ENCODE peak calls at places on chromosomes 1 and 21, in four cellular contexts. G is GM23338, I is K562, H is GM12878. M is an unnamed sample.
A peak's percentile ranks its signal among the peaks of the same experiment; 100 is the strongest.

GRCh38 chr1:78760858-78761257 is 111.2 kb downstream of the IFI44 start:
- DNase-seq in H (no peak), I (no peak), G (no peak), M (peak; percentile 4)

GRCh38 chr1:216310776-216311175 is 112.5 kb downstream of the USH2A start:
- DNase-seq in I (no peak), G (peak; percentile 90), H (no peak), M (peak; percentile 26)

GRCh38 chr1:64080947-64081562 is 122.4 kb upstream of the UBE2U start:
- DNase-seq in H (no peak), G (no peak), I (no peak), M (no peak)

GRCh38 chr1:44038876-44039657 is 7.8 kb upstream of the SLC6A9 start:
- DNase-seq in G (no peak), I (no peak), H (no peak), M (no peak)

GRCh38 chr1:223631367-223631977 is 34.0 kb downstream of the CAPN8 start:
- DNase-seq in H (no peak), G (no peak), I (no peak), M (peak; percentile 15)

GRCh38 chr21:34732388-34732821 is 63.6 kb downstream of the CLIC6 start:
- DNase-seq in G (no peak), I (no peak), H (no peak), M (no peak)

GRCh38 chr1:15141933-15142647 is 11.5 kb upstream of the TMEM51 start:
- DNase-seq in H (no peak), G (no peak), I (no peak), M (no peak)

GRCh38 chr1:67044631-67045270 is 9.2 kb downstream of the SLC35D1 start:
- DNase-seq in H (no peak), G (no peak), I (no peak), M (no peak)

GRCh38 chr1:65260851-65261473 is 48.4 kb upstream of the DNAJC6 start:
- DNase-seq in H (no peak), I (peak; percentile 61), G (no peak), M (peak; percentile 71)

GRCh38 chr1:202187040-202187671 is 6.4 kb upstream of the LGR6 start:
- DNase-seq in G (no peak), H (no peak), I (no peak), M (no peak)

GRCh38 chr1:200512191-200512590 is 102.4 kb upstream of the ZNF281 start:
- DNase-seq in I (no peak), G (no peak), H (no peak), M (no peak)

GRCh38 chr1:184299076-184299790 is 87.6 kb upstream of the C1orf21 start:
- DNase-seq in H (no peak), I (no peak), G (no peak), M (no peak)

GRCh38 chr1:220808501-220809186 is 21.9 kb downstream of the MTARC1 start:
- DNase-seq in G (no peak), I (no peak), H (no peak), M (no peak)

GRCh38 chr1:81936838-81937237 is 136.1 kb downstream of the ADGRL2 start:
- DNase-seq in I (no peak), G (no peak), H (no peak), M (no peak)

GRCh38 chr1:31421404-31422040 is 8.5 kb downstream of the SERINC2 start:
- DNase-seq in H (no peak), I (no peak), G (peak; percentile 81), M (no peak)

GRCh38 chr1:21586926-21587601 is 77.8 kb downstream of the ALPL start:
- DNase-seq in I (peak; percentile 81), G (peak; percentile 56), H (no peak), M (peak; percentile 91)

GRCh38 chr1:152036316-152037216 is at the start of gene S100A11:
- DNase-seq in I (peak; percentile 88), H (peak; percentile 13), G (peak; percentile 75), M (peak; percentile 84)

GRCh38 chr1:168689726-168690602 is 39.0 kb downstream of the DPT start:
- DNase-seq in I (no peak), G (no peak), H (no peak), M (peak; percentile 43)

GRCh38 chr1:205676002-205676401 is 4.3 kb downstream of the SLC45A3 start:
- DNase-seq in H (no peak), G (no peak), I (no peak), M (no peak)

GRCh38 chr1:114458208-114458777 is 52.7 kb downstream of the TRIM33 start:
- DNase-seq in G (no peak), H (no peak), I (no peak), M (no peak)

GRCh38 chr1:62037274-62037673 is 157.4 kb upstream of the L1TD1 start:
- DNase-seq in H (no peak), I (no peak), G (no peak), M (no peak)

DNA sequence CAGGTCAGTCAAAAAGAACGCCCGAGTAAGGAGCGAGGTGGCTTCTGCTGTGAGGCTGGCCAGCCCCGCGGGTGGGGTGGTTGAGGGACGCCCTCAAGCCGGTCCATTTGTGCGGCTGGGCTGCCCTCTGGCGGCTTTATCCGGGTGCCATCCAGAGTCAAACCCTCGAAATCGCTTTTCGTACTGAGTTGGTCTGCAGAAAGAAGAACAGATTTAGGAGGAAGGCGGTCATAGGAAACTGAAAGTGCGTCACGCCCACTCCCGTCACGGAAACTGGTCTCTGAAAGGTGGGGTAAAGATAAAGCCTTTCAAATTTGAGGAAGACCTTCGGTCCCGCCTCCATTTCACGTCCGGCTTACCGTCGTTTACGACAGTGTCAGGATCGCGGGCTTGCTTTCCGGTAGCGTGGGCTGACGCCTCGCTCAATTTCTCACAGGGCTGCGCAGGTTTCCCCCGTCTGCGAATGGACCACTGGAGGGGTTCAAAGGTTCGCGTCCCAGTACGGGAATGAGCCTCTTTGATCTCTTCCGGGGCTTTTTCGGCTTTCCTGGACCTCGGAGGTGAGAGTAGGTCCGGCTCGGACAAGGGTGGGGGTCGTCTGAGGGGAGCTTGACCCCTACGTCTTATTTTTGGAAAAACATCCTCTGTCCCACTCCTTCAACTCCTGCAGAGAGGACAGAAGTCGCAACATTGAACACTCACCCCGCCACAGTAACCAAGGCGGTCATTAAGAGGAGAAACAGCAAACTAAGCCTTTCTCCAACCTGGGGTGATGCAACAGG is at the start of gene HAX1:
- DNase-seq in H (peak; percentile 100), G (peak; percentile 95), I (peak; percentile 93), M (peak; percentile 93)
- TF ChIP-seq REST in H (peak; percentile 22), G (no peak), I (peak; percentile 57), M (no peak)

GRCh38 chr1:7299994-7300393 is 471.1 kb upstream of the VAMP3 start:
- DNase-seq in H (no peak), G (no peak), I (no peak), M (peak; percentile 49)
- TF ChIP-seq REST in H (no peak), G (no peak), I (no peak), M (no peak)

GRCh38 chr1:6580588-6581270 is 935 bp downstream of the ZBTB48 start:
- DNase-seq in H (no peak), G (peak; percentile 54), I (peak; percentile 58), M (no peak)

GRCh38 chr1:6581561-6582305 is 1.9 kb downstream of the ZBTB48 start:
- DNase-seq in I (peak; percentile 74), G (no peak), H (no peak), M (no peak)

GRCh38 chr1:6580119-6580587 is 359 bp downstream of the ZBTB48 start:
- DNase-seq in H (no peak), I (peak; percentile 55), G (no peak), M (no peak)

GRCh38 chr1:6584126-6585080 is 4.6 kb downstream of the ZBTB48 start:
- DNase-seq in I (no peak), H (no peak), G (peak; percentile 69), M (no peak)

GRCh38 chr1:6582370-6582769 is 2.6 kb downstream of the ZBTB48 start:
- DNase-seq in H (no peak), G (no peak), I (no peak), M (no peak)
- TF ChIP-seq REST in H (no peak), G (no peak), I (no peak), M (no peak)

DNA sequence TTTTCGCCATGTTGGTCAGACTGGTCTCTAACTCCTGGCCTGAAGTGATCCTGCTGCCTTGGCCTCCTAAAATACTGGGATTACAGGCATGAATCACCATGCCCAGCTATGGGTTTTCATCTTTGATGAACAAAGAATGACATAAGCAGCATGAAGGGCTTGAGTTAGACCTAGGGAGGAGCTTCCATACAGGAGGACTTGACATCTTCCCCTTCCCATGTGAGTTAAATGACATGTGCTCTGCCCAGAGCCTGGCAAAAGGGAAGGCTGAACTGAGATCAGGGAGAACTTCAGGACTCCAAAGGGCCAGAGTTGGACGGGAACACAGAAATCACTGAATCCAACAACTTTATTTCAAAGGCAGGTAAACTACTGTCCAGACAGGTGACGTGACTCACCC is 7.4 kb downstream of the NHLH1 start:
- DNase-seq in I (no peak), G (no peak), H (no peak), M (no peak)
- TF ChIP-seq REST in I (no peak), G (no peak), H (no peak), M (no peak)

DNA sequence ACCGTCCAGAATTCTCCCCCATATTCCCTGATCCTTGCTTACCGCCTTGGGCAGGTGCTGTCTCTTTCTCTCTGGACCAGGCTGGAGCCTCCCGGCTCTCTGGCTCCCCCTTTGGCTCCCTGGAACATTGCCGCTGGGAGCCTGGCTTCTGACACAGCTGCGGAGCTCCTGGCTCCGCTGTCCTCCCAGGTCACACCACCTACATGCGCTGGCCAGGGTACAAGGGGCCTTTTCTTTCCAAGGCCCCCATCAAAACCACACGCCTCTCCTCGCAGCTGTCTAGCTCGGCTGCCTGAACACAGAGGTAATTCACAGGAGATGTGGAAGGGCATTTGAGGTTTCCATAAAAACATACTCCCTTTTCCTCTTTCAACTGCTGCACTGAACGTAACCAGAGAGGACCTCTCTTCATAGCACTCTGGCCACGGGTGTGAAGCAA is 7.5 kb upstream of the ZNF648 start:
- DNase-seq in H (no peak), I (peak; percentile 81), G (peak; percentile 89), M (peak; percentile 90)
- TF ChIP-seq REST in H (no peak), I (no peak), G (no peak), M (no peak)

DNA sequence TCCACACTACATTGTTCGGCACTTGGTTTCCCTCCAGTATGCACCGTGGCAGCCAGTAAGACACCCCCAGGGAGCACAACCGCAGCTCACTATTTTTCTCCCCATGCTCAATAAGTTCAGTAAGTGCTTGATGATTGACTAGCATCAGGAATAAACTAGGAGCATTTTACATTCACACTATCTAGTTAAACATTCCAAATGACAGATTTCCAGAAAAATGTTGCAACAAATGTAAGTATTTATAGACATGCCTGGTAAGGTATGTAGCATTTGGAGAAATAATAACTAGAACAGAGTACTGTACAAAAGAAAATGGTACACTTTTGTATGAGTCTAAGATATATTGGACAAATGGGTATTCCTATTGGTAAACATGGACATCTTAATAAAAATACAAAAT is 92.9 kb downstream of the SLC45A1 start:
- DNase-seq in H (no peak), I (no peak), G (no peak), M (no peak)
- TF ChIP-seq REST in H (no peak), I (no peak), G (no peak), M (no peak)